ENCODE peak calls at places on chromosome 15, in five cellular contexts. One of them, this sample, is unnamed.

GRCh38 chr15:31360843-31361763 is 34.5 kb downstream of the KLF13 start:
- DNase-seq in EL: no peak
- DNase-seq in adrenal gland: no peak
- DNase-seq in neural progenitor cell: peak; percentile 51
- DNase-seq in COR-L47: peak; percentile 93
- DNase-seq in this sample: peak; percentile 81

GRCh38 chr15:88803241-88803919 is at the start of gene ACAN:
- DNase-seq in EL: no peak
- DNase-seq in adrenal gland: no peak
- DNase-seq in neural progenitor cell: peak; percentile 78
- DNase-seq in COR-L47: no peak
- DNase-seq in this sample: no peak

GRCh38 chr15:63381301-63382192 is at the start of gene CA12:
- DNase-seq in EL: peak; percentile 56
- DNase-seq in adrenal gland: no peak
- DNase-seq in neural progenitor cell: peak; percentile 70
- DNase-seq in COR-L47: peak; percentile 56
- DNase-seq in this sample: peak; percentile 37

GRCh38 chr15:23578521-23579150 is 13.2 kb downstream of the MKRN3 start:
- DNase-seq in EL: no peak
- DNase-seq in adrenal gland: no peak
- DNase-seq in neural progenitor cell: no peak
- DNase-seq in COR-L47: no peak
- DNase-seq in this sample: no peak

GRCh38 chr15:47870956-47871625 is 153.8 kb downstream of the SEMA6D start:
- DNase-seq in EL: peak; percentile 70
- DNase-seq in adrenal gland: no peak
- DNase-seq in neural progenitor cell: no peak
- DNase-seq in COR-L47: peak; percentile 65
- DNase-seq in this sample: peak; percentile 3

GRCh38 chr15:41857316-41857715 is 18.7 kb downstream of the PLA2G4B start:
- DNase-seq in EL: no peak
- DNase-seq in adrenal gland: no peak
- DNase-seq in neural progenitor cell: no peak
- DNase-seq in COR-L47: no peak
- DNase-seq in this sample: no peak

GRCh38 chr15:51104512-51104911 is 9.8 kb upstream of the TNFAIP8L3 start:
- DNase-seq in EL: no peak
- DNase-seq in adrenal gland: peak; percentile 64
- DNase-seq in neural progenitor cell: peak; percentile 36
- DNase-seq in COR-L47: no peak
- DNase-seq in this sample: no peak

GRCh38 chr15:62637498-62637897 is 405.0 kb upstream of the TPM1 start:
- DNase-seq in EL: no peak
- DNase-seq in adrenal gland: no peak
- DNase-seq in neural progenitor cell: no peak
- DNase-seq in COR-L47: no peak
- DNase-seq in this sample: no peak

GRCh38 chr15:91338763-91339162 is 238.7 kb downstream of the SV2B start:
- DNase-seq in EL: peak; percentile 3
- DNase-seq in adrenal gland: peak; percentile 27
- DNase-seq in neural progenitor cell: peak; percentile 81
- DNase-seq in COR-L47: no peak
- DNase-seq in this sample: no peak

GRCh38 chr15:44158111-44158510 is 37.0 kb downstream of the FRMD5 start:
- DNase-seq in EL: no peak
- DNase-seq in adrenal gland: no peak
- DNase-seq in neural progenitor cell: no peak
- DNase-seq in COR-L47: no peak
- DNase-seq in this sample: no peak

GRCh38 chr15:90000175-90000923 is 775 bp upstream of the ZNF710 start:
- DNase-seq in EL: peak; percentile 37
- DNase-seq in adrenal gland: no peak
- DNase-seq in neural progenitor cell: peak; percentile 69
- DNase-seq in COR-L47: peak; percentile 24
- DNase-seq in this sample: no peak

GRCh38 chr15:57079446-57079845 is 161.0 kb downstream of the TCF12 start:
- DNase-seq in EL: no peak
- DNase-seq in adrenal gland: no peak
- DNase-seq in neural progenitor cell: peak; percentile 21
- DNase-seq in COR-L47: no peak
- DNase-seq in this sample: no peak